ENCODE peak calls at places on chromosomes 6 and 20, in five cellular contexts. X is nucleus accumbens, L is left kidney, N is smooth muscle cell of the brain vasculature, Y is Calu3. A is an unnamed sample.

GRCh38 chr20:64198347-64198746 is 34.1 kb downstream of the MYT1 start:
- DNase-seq in X (no peak), L (no peak), N (no peak), Y (no peak), A (no peak)

GRCh38 chr6:102494808-102495207 is 1101.3 kb downstream of the GRIK2 start:
- DNase-seq in X (no peak), L (no peak), N (no peak), Y (no peak), A (no peak)

GRCh38 chr6:140485740-140486467 is 1111.5 kb upstream of the CITED2 start:
- DNase-seq in X (no peak), L (no peak), N (peak), Y (peak), A (peak)

GRCh38 chr6:129705212-129705611 is 4.8 kb downstream of the ARHGAP18 start:
- DNase-seq in X (no peak), L (no peak), N (no peak), Y (no peak), A (no peak)

GRCh38 chr20:20628314-20628713 is 84.1 kb downstream of the RALGAPA2 start:
- DNase-seq in X (no peak), L (no peak), N (no peak), Y (no peak), A (no peak)

GRCh38 chr6:41097467-41098090 is 24.8 kb downstream of the NFYA start:
- DNase-seq in X (no peak), L (no peak), N (no peak), Y (no peak), A (no peak)

GRCh38 chr6:16079354-16079753 is 49.5 kb upstream of the MYLIP start:
- DNase-seq in X (no peak), L (no peak), N (no peak), Y (no peak), A (no peak)

GRCh38 chr20:48460681-48461080 is 367.1 kb downstream of the PREX1 start:
- DNase-seq in X (no peak), L (no peak), N (no peak), Y (no peak), A (no peak)

GRCh38 chr6:127939442-127940066 is 38.7 kb upstream of the THEMIS start:
- DNase-seq in X (no peak), L (peak), N (peak), Y (no peak), A (no peak)

GRCh38 chr20:34410331-34410730 is 47.3 kb downstream of the ITCH start:
- DNase-seq in X (no peak), L (no peak), N (no peak), Y (no peak), A (no peak)

GRCh38 chr6:48834706-48835105 is 628.3 kb downstream of the MMUT start:
- DNase-seq in X (no peak), L (no peak), N (no peak), Y (no peak), A (peak)

GRCh38 chr6:111468329-111469012 is 14.5 kb downstream of the REV3L start:
- DNase-seq in X (no peak), L (no peak), N (no peak), Y (peak), A (no peak)

GRCh38 chr6:599946-600448 is 56.9 kb downstream of the HUS1B start:
- DNase-seq in X (no peak), L (no peak), N (no peak), Y (no peak), A (no peak)

GRCh38 chr20:32980131-32980941 is 23.9 kb downstream of the SUN5 start:
- DNase-seq in X (peak), L (no peak), N (no peak), Y (no peak), A (no peak)

GRCh38 chr20:53677447-53678314 is 84.0 kb upstream of the ZNF217 start:
- DNase-seq in X (no peak), L (peak), N (no peak), Y (peak), A (no peak)

GRCh38 chr6:45074423-45074822 is 253.7 kb upstream of the RUNX2 start:
- DNase-seq in X (no peak), L (no peak), N (no peak), Y (no peak), A (no peak)

GRCh38 chr6:11770546-11771466 is 7.8 kb downstream of the ADTRP start:
- DNase-seq in X (no peak), L (peak), N (peak), Y (peak), A (peak)

GRCh38 chr20:62203378-62204030 is 16.6 kb downstream of the HRH3 start:
- DNase-seq in X (no peak), L (no peak), N (no peak), Y (no peak), A (no peak)

GRCh38 chr6:137309078-137309762 is 90.0 kb upstream of the IFNGR1 start:
- DNase-seq in X (no peak), L (peak), N (peak), Y (peak), A (peak)

GRCh38 chr20:49591217-49591865 is 23.4 kb upstream of the PTGIS start:
- DNase-seq in X (no peak), L (no peak), N (no peak), Y (no peak), A (no peak)

GRCh38 chr20:10731190-10731955 is 57.6 kb upstream of the JAG1 start:
- DNase-seq in X (no peak), L (no peak), N (no peak), Y (no peak), A (no peak)

GRCh38 chr20:61930776-61931475 is 134.8 kb downstream of the TAF4 start:
- DNase-seq in X (no peak), L (no peak), N (no peak), Y (no peak), A (no peak)

GRCh38 chr6:89413006-89413400 is 930 bp upstream of the RRAGD start:
- DNase-seq in X (no peak), L (no peak), N (no peak), Y (no peak), A (no peak)

GRCh38 chr6:116436586-116436985 is 24.6 kb upstream of the CALHM6 start:
- DNase-seq in X (no peak), L (no peak), N (no peak), Y (no peak), A (no peak)

GRCh38 chr20:61900376-61901293 is 165.0 kb downstream of the TAF4 start:
- DNase-seq in X (no peak), L (peak), N (no peak), Y (no peak), A (no peak)

GRCh38 chr20:45359069-45359405 is 3.9 kb upstream of the SYS1 start:
- DNase-seq in X (no peak), L (no peak), N (no peak), Y (no peak), A (no peak)

GRCh38 chr6:145948328-145948727 is 15.8 kb downstream of the SHPRH start:
- DNase-seq in X (no peak), L (no peak), N (no peak), Y (no peak), A (peak)

GRCh38 chr6:79230149-79230548 is 4.3 kb downstream of the HMGN3 start:
- DNase-seq in X (no peak), L (no peak), N (no peak), Y (no peak), A (no peak)